ENCODE peak calls at places on chromosomes 7 and 10, in seven cellular contexts. One of them, this sample, is unnamed.

GRCh38 chr7:11193131-11193867 is 219.6 kb downstream of the PHF14 start:
- DNase-seq in fibroblast of pulmonary artery: peak; percentile 51
- DNase-seq in heart right ventricle: peak; percentile 29
- DNase-seq in brain microvascular endothelial cell: no peak
- DNase-seq in colonic mucosa: no peak
- DNase-seq in uterus: no peak
- DNase-seq in AG10803: peak; percentile 65
- DNase-seq in this sample: peak; percentile 45

GRCh38 chr10:113681533-113682470 is 2.1 kb downstream of the CASP7 start:
- DNase-seq in brain microvascular endothelial cell: no peak
- DNase-seq in colonic mucosa: no peak
- DNase-seq in AG10803: peak; percentile 5
- DNase-seq in fibroblast of pulmonary artery: peak; percentile 6
- DNase-seq in heart right ventricle: no peak
- DNase-seq in uterus: no peak
- DNase-seq in this sample: no peak

GRCh38 chr7:88317422-88317821 is 10.7 kb upstream of the STEAP4 start:
- DNase-seq in colonic mucosa: no peak
- DNase-seq in AG10803: no peak
- DNase-seq in uterus: no peak
- DNase-seq in brain microvascular endothelial cell: no peak
- DNase-seq in fibroblast of pulmonary artery: no peak
- DNase-seq in heart right ventricle: no peak
- DNase-seq in this sample: no peak

GRCh38 chr10:52245547-52245946 is 68.5 kb upstream of the DKK1 start:
- DNase-seq in AG10803: no peak
- DNase-seq in fibroblast of pulmonary artery: no peak
- DNase-seq in brain microvascular endothelial cell: no peak
- DNase-seq in uterus: no peak
- DNase-seq in colonic mucosa: no peak
- DNase-seq in heart right ventricle: no peak
- DNase-seq in this sample: no peak

GRCh38 chr7:30422922-30423321 is 55.7 kb downstream of the NOD1 start:
- DNase-seq in AG10803: peak; percentile 17
- DNase-seq in uterus: no peak
- DNase-seq in colonic mucosa: no peak
- DNase-seq in fibroblast of pulmonary artery: peak; percentile 60
- DNase-seq in heart right ventricle: no peak
- DNase-seq in brain microvascular endothelial cell: peak; percentile 3
- DNase-seq in this sample: peak; percentile 54

GRCh38 chr10:35574924-35575352 is 30.2 kb upstream of the GJD4 start:
- DNase-seq in brain microvascular endothelial cell: peak; percentile 97
- DNase-seq in AG10803: peak; percentile 74
- DNase-seq in uterus: no peak
- DNase-seq in colonic mucosa: no peak
- DNase-seq in fibroblast of pulmonary artery: peak; percentile 80
- DNase-seq in heart right ventricle: no peak
- DNase-seq in this sample: peak; percentile 96

GRCh38 chr10:72086466-72087391 is 1.6 kb downstream of the SPOCK2 start:
- DNase-seq in AG10803: no peak
- DNase-seq in fibroblast of pulmonary artery: no peak
- DNase-seq in brain microvascular endothelial cell: no peak
- DNase-seq in uterus: no peak
- DNase-seq in heart right ventricle: peak; percentile 64
- DNase-seq in colonic mucosa: no peak
- DNase-seq in this sample: no peak

GRCh38 chr7:117193564-117193963 is 129.3 kb downstream of the WNT2 start:
- DNase-seq in fibroblast of pulmonary artery: peak; percentile 22
- DNase-seq in AG10803: peak; percentile 71
- DNase-seq in heart right ventricle: no peak
- DNase-seq in colonic mucosa: no peak
- DNase-seq in uterus: no peak
- DNase-seq in brain microvascular endothelial cell: peak; percentile 36
- DNase-seq in this sample: no peak

GRCh38 chr10:51246156-51246555 is 171.9 kb downstream of the PRKG1 start:
- DNase-seq in uterus: no peak
- DNase-seq in heart right ventricle: no peak
- DNase-seq in AG10803: no peak
- DNase-seq in colonic mucosa: no peak
- DNase-seq in fibroblast of pulmonary artery: no peak
- DNase-seq in brain microvascular endothelial cell: no peak
- DNase-seq in this sample: no peak

GRCh38 chr7:50838675-50839377 is 56.1 kb upstream of the GRB10 start:
- DNase-seq in AG10803: peak; percentile 66
- DNase-seq in heart right ventricle: peak; percentile 39
- DNase-seq in fibroblast of pulmonary artery: peak; percentile 78
- DNase-seq in brain microvascular endothelial cell: peak; percentile 96
- DNase-seq in uterus: no peak
- DNase-seq in colonic mucosa: no peak
- DNase-seq in this sample: peak; percentile 91

GRCh38 chr7:138828302-138828701 is 30.3 kb upstream of the ATP6V0A4 start:
- DNase-seq in heart right ventricle: no peak
- DNase-seq in AG10803: no peak
- DNase-seq in brain microvascular endothelial cell: no peak
- DNase-seq in fibroblast of pulmonary artery: no peak
- DNase-seq in colonic mucosa: no peak
- DNase-seq in uterus: no peak
- DNase-seq in this sample: no peak

GRCh38 chr10:22344204-22344603 is 1.1 kb upstream of the SPAG6 start:
- DNase-seq in brain microvascular endothelial cell: no peak
- DNase-seq in heart right ventricle: no peak
- DNase-seq in AG10803: no peak
- DNase-seq in colonic mucosa: no peak
- DNase-seq in uterus: no peak
- DNase-seq in fibroblast of pulmonary artery: no peak
- DNase-seq in this sample: no peak

GRCh38 chr7:28998110-28998509 is 40.0 kb upstream of the TRIL start:
- DNase-seq in heart right ventricle: no peak
- DNase-seq in colonic mucosa: no peak
- DNase-seq in brain microvascular endothelial cell: no peak
- DNase-seq in AG10803: no peak
- DNase-seq in uterus: no peak
- DNase-seq in fibroblast of pulmonary artery: no peak
- DNase-seq in this sample: no peak

GRCh38 chr7:28688651-28689050 is 269.5 kb downstream of the TRIL start:
- DNase-seq in heart right ventricle: no peak
- DNase-seq in colonic mucosa: no peak
- DNase-seq in uterus: no peak
- DNase-seq in AG10803: peak; percentile 76
- DNase-seq in brain microvascular endothelial cell: peak; percentile 42
- DNase-seq in fibroblast of pulmonary artery: peak; percentile 71
- DNase-seq in this sample: peak; percentile 74

GRCh38 chr7:45482451-45482850 is 91.7 kb upstream of the ADCY1 start:
- DNase-seq in AG10803: no peak
- DNase-seq in fibroblast of pulmonary artery: no peak
- DNase-seq in brain microvascular endothelial cell: no peak
- DNase-seq in uterus: no peak
- DNase-seq in colonic mucosa: no peak
- DNase-seq in heart right ventricle: no peak
- DNase-seq in this sample: no peak

GRCh38 chr10:47333532-47333931 is 11.3 kb downstream of the GDF2 start:
- DNase-seq in uterus: no peak
- DNase-seq in brain microvascular endothelial cell: no peak
- DNase-seq in fibroblast of pulmonary artery: no peak
- DNase-seq in AG10803: no peak
- DNase-seq in colonic mucosa: no peak
- DNase-seq in heart right ventricle: no peak
- DNase-seq in this sample: no peak

GRCh38 chr7:151431768-151432311 is 8.1 kb downstream of the CRYGN start:
- DNase-seq in fibroblast of pulmonary artery: no peak
- DNase-seq in uterus: no peak
- DNase-seq in heart right ventricle: no peak
- DNase-seq in brain microvascular endothelial cell: no peak
- DNase-seq in AG10803: no peak
- DNase-seq in colonic mucosa: no peak
- DNase-seq in this sample: no peak

GRCh38 chr10:6774406-6774805 is 194.3 kb upstream of the PRKCQ start:
- DNase-seq in heart right ventricle: no peak
- DNase-seq in fibroblast of pulmonary artery: no peak
- DNase-seq in uterus: no peak
- DNase-seq in colonic mucosa: no peak
- DNase-seq in AG10803: peak; percentile 60
- DNase-seq in brain microvascular endothelial cell: no peak
- DNase-seq in this sample: no peak

GRCh38 chr10:6771361-6771760 is 191.3 kb upstream of the PRKCQ start:
- DNase-seq in brain microvascular endothelial cell: no peak
- DNase-seq in AG10803: no peak
- DNase-seq in uterus: no peak
- DNase-seq in heart right ventricle: no peak
- DNase-seq in colonic mucosa: no peak
- DNase-seq in fibroblast of pulmonary artery: no peak
- DNase-seq in this sample: no peak

GRCh38 chr10:6769704-6770417 is 189.8 kb upstream of the PRKCQ start:
- DNase-seq in fibroblast of pulmonary artery: no peak
- DNase-seq in AG10803: no peak
- DNase-seq in uterus: no peak
- DNase-seq in heart right ventricle: no peak
- DNase-seq in brain microvascular endothelial cell: no peak
- DNase-seq in colonic mucosa: no peak
- DNase-seq in this sample: no peak

GRCh38 chr10:6766480-6766879 is 186.4 kb upstream of the PRKCQ start:
- DNase-seq in AG10803: no peak
- DNase-seq in brain microvascular endothelial cell: no peak
- DNase-seq in uterus: no peak
- DNase-seq in fibroblast of pulmonary artery: no peak
- DNase-seq in heart right ventricle: no peak
- DNase-seq in colonic mucosa: no peak
- DNase-seq in this sample: no peak

DNA sequence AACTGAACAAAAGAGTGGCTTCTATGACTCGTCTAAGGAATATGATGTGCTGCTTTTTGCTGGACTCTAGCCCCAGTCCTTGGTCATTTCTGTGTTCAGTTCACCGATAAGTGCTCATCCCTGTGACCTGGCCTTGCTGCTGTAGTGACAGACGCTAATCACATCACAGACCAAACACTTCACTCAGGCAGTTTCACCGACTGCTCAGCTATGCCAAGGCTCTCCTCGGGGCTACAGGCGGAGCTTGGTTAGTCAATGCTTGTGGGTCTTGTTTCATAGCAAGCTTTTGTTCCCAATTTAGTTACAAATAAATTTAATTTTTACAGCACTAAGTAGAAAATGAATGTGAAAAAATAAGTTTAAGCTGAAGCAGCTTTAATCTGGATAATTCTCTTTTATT is 190.8 kb upstream of the PRKCQ start:
- DNase-seq in AG10803: peak; percentile 14
- DNase-seq in heart right ventricle: no peak
- DNase-seq in uterus: no peak
- DNase-seq in fibroblast of pulmonary artery: peak; percentile 17
- DNase-seq in colonic mucosa: no peak
- DNase-seq in brain microvascular endothelial cell: peak; percentile 29
- DNase-seq in this sample: peak; percentile 33
- H3K4me3 ChIP-seq in AG10803: no peak overlapping the region
- H3K4me3 ChIP-seq in heart right ventricle: no peak overlapping the region
- H3K4me3 ChIP-seq in uterus: no peak overlapping the region
- H3K4me3 ChIP-seq in fibroblast of pulmonary artery: no peak overlapping the region
- H3K4me3 ChIP-seq in colonic mucosa: no peak overlapping the region
- H3K4me3 ChIP-seq in brain microvascular endothelial cell: no peak overlapping the region
- H3K4me3 ChIP-seq in this sample: no peak overlapping the region

GRCh38 chr10:70053896-70054641 is 1.4 kb downstream of the MACROH2A2 start:
- DNase-seq in colonic mucosa: peak; percentile 44
- DNase-seq in brain microvascular endothelial cell: no peak
- DNase-seq in fibroblast of pulmonary artery: peak; percentile 16
- DNase-seq in AG10803: peak; percentile 6
- DNase-seq in heart right ventricle: peak; percentile 22
- DNase-seq in uterus: no peak
- DNase-seq in this sample: no peak
- TF ChIP-seq CTCF in colonic mucosa: no peak
- TF ChIP-seq CTCF in brain microvascular endothelial cell: peak; percentile 50
- TF ChIP-seq CTCF in fibroblast of pulmonary artery: peak; percentile 3
- TF ChIP-seq CTCF in AG10803: peak; percentile 2
- TF ChIP-seq CTCF in heart right ventricle: no peak
- TF ChIP-seq CTCF in uterus: no peak
- TF ChIP-seq CTCF in this sample: peak; percentile 27

GRCh38 chr7:27242046-27242579 is 489 bp upstream of the EVX1 start:
- DNase-seq in AG10803: no peak
- DNase-seq in fibroblast of pulmonary artery: no peak
- DNase-seq in uterus: no peak
- DNase-seq in colonic mucosa: no peak
- DNase-seq in heart right ventricle: no peak
- DNase-seq in brain microvascular endothelial cell: no peak
- DNase-seq in this sample: no peak

GRCh38 chr7:27245124-27245797 is 2.7 kb downstream of the EVX1 start:
- DNase-seq in AG10803: no peak
- DNase-seq in fibroblast of pulmonary artery: no peak
- DNase-seq in heart right ventricle: no peak
- DNase-seq in colonic mucosa: no peak
- DNase-seq in uterus: no peak
- DNase-seq in brain microvascular endothelial cell: no peak
- DNase-seq in this sample: no peak

GRCh38 chr7:27242580-27243339 is at the start of gene EVX1:
- DNase-seq in fibroblast of pulmonary artery: no peak
- DNase-seq in brain microvascular endothelial cell: no peak
- DNase-seq in uterus: no peak
- DNase-seq in colonic mucosa: no peak
- DNase-seq in heart right ventricle: no peak
- DNase-seq in AG10803: no peak
- DNase-seq in this sample: no peak

GRCh38 chr7:27244488-27245123 is 2.0 kb downstream of the EVX1 start:
- DNase-seq in heart right ventricle: no peak
- DNase-seq in colonic mucosa: no peak
- DNase-seq in AG10803: no peak
- DNase-seq in uterus: no peak
- DNase-seq in fibroblast of pulmonary artery: no peak
- DNase-seq in brain microvascular endothelial cell: no peak
- DNase-seq in this sample: no peak

DNA sequence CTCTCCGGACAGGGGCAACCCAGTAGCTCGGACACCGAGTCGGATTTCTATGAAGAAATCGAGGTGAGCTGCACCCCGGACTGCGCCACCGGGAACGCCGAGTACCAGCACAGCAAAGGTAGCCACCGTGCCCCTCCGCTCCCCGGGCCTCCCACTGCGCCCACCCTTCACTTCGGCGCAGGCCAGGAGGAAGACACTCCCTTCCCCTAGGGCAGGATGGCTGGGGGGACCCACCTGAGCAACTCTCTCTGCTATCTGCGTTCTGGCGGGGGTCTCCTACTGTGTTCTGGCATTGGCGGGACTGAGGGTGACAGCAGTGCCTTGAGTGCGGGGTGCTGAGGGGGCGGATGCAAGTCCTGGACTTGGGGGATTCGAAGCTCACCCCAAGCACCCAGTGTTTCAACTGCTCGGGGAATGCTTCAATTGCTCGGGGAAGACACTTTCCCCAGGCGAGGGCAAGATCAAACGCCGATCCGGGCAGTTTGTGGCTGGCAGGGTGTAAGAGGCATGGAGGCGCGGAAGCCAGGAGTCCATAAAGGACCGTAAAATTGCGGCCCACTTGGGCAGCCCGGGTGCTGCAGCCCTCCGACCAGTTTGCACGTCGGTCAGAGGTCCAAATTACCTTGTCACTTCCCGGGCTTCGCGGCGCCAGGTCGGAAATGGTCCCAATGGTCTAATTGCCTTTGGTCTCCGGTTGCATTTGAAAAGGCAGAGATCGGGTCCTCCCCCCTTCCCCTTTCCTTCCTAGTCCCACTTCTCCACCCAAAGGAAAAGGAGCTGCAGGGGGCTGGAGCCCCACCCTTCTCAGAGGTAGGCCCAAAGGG is 950 bp downstream of the EVX1 start:
- DNase-seq in uterus: no peak
- DNase-seq in colonic mucosa: no peak
- DNase-seq in AG10803: no peak
- DNase-seq in fibroblast of pulmonary artery: no peak
- DNase-seq in brain microvascular endothelial cell: no peak
- DNase-seq in heart right ventricle: no peak
- DNase-seq in this sample: no peak
- H3K4me3 ChIP-seq in uterus: no peak overlapping the region
- H3K4me3 ChIP-seq in colonic mucosa: peak overlapping the region; percentile 32
- H3K4me3 ChIP-seq in AG10803: no peak overlapping the region
- H3K4me3 ChIP-seq in fibroblast of pulmonary artery: no peak overlapping the region
- H3K4me3 ChIP-seq in brain microvascular endothelial cell: no peak overlapping the region
- H3K4me3 ChIP-seq in heart right ventricle: peak overlapping the region; percentile 12
- H3K4me3 ChIP-seq in this sample: no peak overlapping the region

GRCh38 chr7:155701972-155702544 is 57.6 kb downstream of the RBM33 start:
- DNase-seq in heart right ventricle: no peak
- DNase-seq in AG10803: no peak
- DNase-seq in fibroblast of pulmonary artery: peak; percentile 17
- DNase-seq in colonic mucosa: no peak
- DNase-seq in uterus: no peak
- DNase-seq in brain microvascular endothelial cell: no peak
- DNase-seq in this sample: peak; percentile 29
- TF ChIP-seq CTCF in heart right ventricle: no peak
- TF ChIP-seq CTCF in AG10803: no peak
- TF ChIP-seq CTCF in fibroblast of pulmonary artery: peak; percentile 14
- TF ChIP-seq CTCF in colonic mucosa: no peak
- TF ChIP-seq CTCF in uterus: no peak
- TF ChIP-seq CTCF in brain microvascular endothelial cell: no peak
- TF ChIP-seq CTCF in this sample: no peak

This sample was measured in astrocyte of the spinal cord.